ENCODE peak calls at places on chromosomes 12 and 14, in eight cellular contexts. I, K, A, V, N, J, L and P are unnamed samples. For H3K4me1 and H3K27me3, the result is how much of the 10 kb centered on the place peaks cover.

GRCh38 chr14:100221419-100222218 is 17.3 kb upstream of the YY1 start:
- DNase-seq in I (peak), K (peak), A (no peak), V (peak), N (peak), J (peak), L (no peak), P (peak)

GRCh38 chr12:29024117-29024516 is 125.0 kb upstream of the FAR2 start:
- DNase-seq in I (no peak), K (no peak), A (no peak), V (no peak), N (no peak), J (no peak), L (no peak), P (no peak)

GRCh38 chr12:110284597-110284996 is 3.5 kb downstream of the ATP2A2 start:
- DNase-seq in I (no peak), K (no peak), A (no peak), V (no peak), N (no peak), J (no peak), L (no peak), P (no peak)

GRCh38 chr12:2113501-2113912 is 60.7 kb downstream of the CACNA1C start:
- DNase-seq in I (no peak), K (no peak), A (no peak), V (no peak), N (no peak), J (no peak), L (no peak), P (no peak)

GRCh38 chr14:103801459-103801858 is 45.9 kb downstream of the PPP1R13B start:
- DNase-seq in I (no peak), K (no peak), A (no peak), V (no peak), N (peak), J (peak), L (no peak), P (no peak)

GRCh38 chr14:53060046-53060445 is 93.1 kb downstream of the DDHD1 start:
- DNase-seq in I (no peak), K (no peak), A (no peak), V (no peak), N (peak), J (no peak), L (no peak), P (no peak)

GRCh38 chr12:104012331-104012730 is 37.7 kb downstream of the GLT8D2 start:
- DNase-seq in I (no peak), K (no peak), A (no peak), V (no peak), N (no peak), J (no peak), L (no peak), P (no peak)

GRCh38 chr12:9367828-9368227 is 159.6 kb upstream of the PZP start:
- DNase-seq in I (no peak), K (no peak), A (no peak), V (no peak), N (no peak), J (peak), L (no peak), P (no peak)

GRCh38 chr12:54701940-54702592 is 53.9 kb upstream of the DCD start:
- DNase-seq in I (peak), K (no peak), A (no peak), V (no peak), N (peak), J (peak), L (peak), P (no peak)

GRCh38 chr12:104748790-104749189 is 209.3 kb downstream of the SLC41A2 start:
- DNase-seq in I (no peak), K (no peak), A (no peak), V (peak), N (no peak), J (peak), L (no peak), P (no peak)

GRCh38 chr12:50052964-50053363 is 4.4 kb upstream of the ASIC1 start:
- DNase-seq in I (no peak), K (no peak), A (no peak), V (no peak), N (peak), J (no peak), L (no peak), P (no peak)

GRCh38 chr12:50240792-50241114 is 42.6 kb downstream of the LIMA1 start:
- DNase-seq in I (no peak), K (no peak), A (no peak), V (no peak), N (no peak), J (peak), L (no peak), P (no peak)

GRCh38 chr12:15861404-15861803 is 20.8 kb upstream of the STRAP start:
- DNase-seq in I (no peak), K (no peak), A (no peak), V (no peak), N (no peak), J (no peak), L (no peak), P (no peak)

GRCh38 chr12:123393747-123394146 is 9.8 kb downstream of the KMT5A start:
- DNase-seq in I (no peak), K (no peak), A (no peak), V (no peak), N (no peak), J (no peak), L (no peak), P (no peak)

GRCh38 chr14:37678916-37679315 is 83.5 kb downstream of the TTC6 start:
- DNase-seq in I (no peak), K (no peak), A (no peak), V (no peak), N (no peak), J (peak), L (no peak), P (no peak)

GRCh38 chr12:20000229-20000869 is 368.0 kb upstream of the PDE3A start:
- DNase-seq in I (no peak), K (no peak), A (no peak), V (no peak), N (no peak), J (peak), L (no peak), P (no peak)

GRCh38 chr12:119301367-119301766 is 33.2 kb upstream of the CCDC60 start:
- DNase-seq in I (no peak), K (no peak), A (no peak), V (no peak), N (no peak), J (no peak), L (no peak), P (no peak)

GRCh38 chr12:116431677-116432300 is 127.4 kb upstream of the MAP1LC3B2 start:
- DNase-seq in I (no peak), K (no peak), A (no peak), V (no peak), N (peak), J (no peak), L (no peak), P (no peak)

GRCh38 chr14:22598896-22599244 is 770 bp downstream of the ABHD4 start:
- DNase-seq in I (peak), K (no peak), A (no peak), V (peak), N (peak), J (peak), L (peak), P (no peak)

GRCh38 chr12:106144847-106145246 is 6.1 kb upstream of the NUAK1 start:
- DNase-seq in I (no peak), K (no peak), A (no peak), V (no peak), N (peak), J (peak), L (no peak), P (no peak)

GRCh38 chr12:120663741-120664140 is 23.2 kb upstream of the MLEC start:
- DNase-seq in I (no peak), K (no peak), A (no peak), V (no peak), N (no peak), J (no peak), L (no peak), P (peak)

GRCh38 chr14:103846569-103847438 is 571 bp downstream of the PPP1R13B start:
- DNase-seq in I (no peak), K (peak), A (peak), V (peak), N (peak), J (peak), L (no peak), P (peak)

GRCh38 chr14:32150392-32150791 is 51.5 kb upstream of the RNU6-7 start:
- DNase-seq in I (no peak), K (no peak), A (no peak), V (no peak), N (no peak), J (no peak), L (no peak), P (no peak)

GRCh38 chr12:60421741-60422140 is 825.9 kb downstream of the SLC16A7 start:
- DNase-seq in I (no peak), K (no peak), A (no peak), V (no peak), N (no peak), J (no peak), L (no peak), P (no peak)

GRCh38 chr14:99654235-99655000 is 9.5 kb downstream of the HHIPL1 start:
- DNase-seq in I (no peak), K (peak), A (peak), V (peak), N (peak), J (peak), L (no peak), P (peak)

GRCh38 chr14:48973136-48973535 is 613.0 kb downstream of the RPS29 start:
- DNase-seq in I (no peak), K (no peak), A (no peak), V (no peak), N (no peak), J (peak), L (no peak), P (no peak)

GRCh38 chr12:29957835-29958234 is 174.1 kb upstream of the TMTC1 start:
- DNase-seq in I (no peak), K (no peak), A (no peak), V (no peak), N (no peak), J (no peak), L (no peak), P (no peak)

GRCh38 chr12:27198036-27198435 is 46.0 kb upstream of the STK38L start:
- DNase-seq in I (no peak), K (no peak), A (peak), V (no peak), N (no peak), J (peak), L (no peak), P (no peak)

GRCh38 chr12:52130695-52131094 is 51.2 kb downstream of the SMIM41 start:
- DNase-seq in I (no peak), K (peak), A (no peak), V (no peak), N (no peak), J (no peak), L (no peak), P (peak)

GRCh38 chr12:52044284-52044983 is 6.8 kb upstream of the NR4A1 start:
- DNase-seq in I (no peak), K (peak), A (peak), V (peak), N (peak), J (no peak), L (no peak), P (peak)

GRCh38 chr12:122076743-122077495 is 1.6 kb upstream of the MLXIP start:
- DNase-seq in I (no peak), K (peak), A (no peak), V (peak), N (no peak), J (no peak), L (no peak), P (no peak)

GRCh38 chr14:37329189-37330001 is 131.7 kb downstream of the MIPOL1 start:
- DNase-seq in I (no peak), K (no peak), A (no peak), V (no peak), N (no peak), J (no peak), L (no peak), P (no peak)

GRCh38 chr12:103269962-103270361 is 225.8 kb downstream of the C12orf42 start:
- DNase-seq in I (no peak), K (no peak), A (no peak), V (no peak), N (no peak), J (peak), L (no peak), P (no peak)

GRCh38 chr12:68617160-68617926 is 6.6 kb downstream of the RAP1B start:
- DNase-seq in I (no peak), K (no peak), A (no peak), V (no peak), N (no peak), J (no peak), L (no peak), P (no peak)

GRCh38 chr12:116863275-116863767 is 17.9 kb downstream of the HRK start:
- DNase-seq in I (no peak), K (no peak), A (no peak), V (peak), N (no peak), J (peak), L (peak), P (peak)

GRCh38 chr12:92538970-92539749 is 163.6 kb upstream of the PLEKHG7 start:
- DNase-seq in I (no peak), K (no peak), A (no peak), V (no peak), N (peak), J (peak), L (peak), P (no peak)

GRCh38 chr14:76647699-76648298 is 113.5 kb upstream of the VASH1 start:
- DNase-seq in I (no peak), K (no peak), A (no peak), V (peak), N (peak), J (peak), L (peak), P (peak)

GRCh38 chr14:89574420-89574819 is 157.4 kb upstream of the FOXN3 start:
- DNase-seq in I (no peak), K (no peak), A (no peak), V (no peak), N (no peak), J (no peak), L (no peak), P (no peak)
- H3K4me1 ChIP-seq in I (under half), K (under half), A (under half), V (under half), N (under half), J (under half), L (under half), P (under half)

GRCh38 chr12:132308311-132309161 is 20.9 kb downstream of the GALNT9 start:
- DNase-seq in I (no peak), K (peak), A (peak), V (no peak), N (no peak), J (no peak), L (no peak), P (no peak)

GRCh38 chr12:132311201-132311915 is 18.0 kb downstream of the GALNT9 start:
- DNase-seq in I (no peak), K (no peak), A (peak), V (no peak), N (no peak), J (no peak), L (no peak), P (no peak)

GRCh38 chr12:132309162-132310086 is 20.0 kb downstream of the GALNT9 start:
- DNase-seq in I (no peak), K (no peak), A (peak), V (no peak), N (no peak), J (no peak), L (no peak), P (no peak)

GRCh38 chr12:132312516-132312915 is 16.9 kb downstream of the GALNT9 start:
- DNase-seq in I (no peak), K (no peak), A (no peak), V (no peak), N (no peak), J (no peak), L (no peak), P (no peak)

DNA sequence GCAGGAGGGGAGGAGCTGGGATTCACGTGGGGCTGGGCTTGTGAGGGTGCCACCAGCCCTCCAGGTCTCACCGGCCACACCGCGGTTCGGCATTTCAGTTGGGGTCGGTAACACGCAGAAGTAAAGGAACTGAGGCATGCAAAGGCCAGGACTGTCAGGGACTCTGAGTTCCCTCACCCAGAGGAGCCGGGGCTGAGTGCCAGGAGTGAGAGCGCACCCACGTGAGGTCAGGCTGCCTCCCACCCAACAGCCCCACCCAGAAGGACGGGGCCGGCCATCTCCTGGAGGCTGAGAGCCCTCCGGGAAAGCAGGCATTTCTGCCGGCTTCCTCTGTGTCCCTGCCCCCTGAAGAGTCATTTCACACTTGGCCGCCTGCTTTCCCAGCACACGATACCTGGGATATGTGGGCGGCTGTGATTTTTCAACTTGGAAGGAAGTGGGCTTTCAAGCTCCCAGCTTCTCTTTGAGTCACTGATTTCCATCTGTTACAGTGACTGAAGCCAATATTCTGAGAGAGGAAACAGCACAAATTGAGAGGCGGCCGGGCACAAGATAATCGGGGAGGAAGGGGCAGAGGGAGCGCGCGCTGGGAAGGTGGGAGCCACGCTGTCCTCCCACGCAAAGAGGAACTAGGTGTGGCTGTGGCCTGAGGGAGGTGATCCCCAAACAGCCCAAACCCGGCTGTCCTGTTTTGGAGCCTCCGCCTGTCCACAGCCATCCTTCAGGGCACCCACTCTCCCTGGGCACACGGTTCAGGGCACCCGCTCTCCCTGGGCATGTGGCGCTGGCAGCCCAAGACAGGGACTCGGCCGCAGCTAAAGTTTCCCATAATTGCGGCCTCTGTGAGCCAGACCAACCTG is 19.0 kb downstream of the GALNT9 start:
- DNase-seq in I (no peak), K (no peak), A (peak), V (no peak), N (no peak), J (no peak), L (no peak), P (no peak)
- H3K27me3 ChIP-seq in I (under half), K (under half), A (under half), V (under half), N (under half), J (under half), L (under half), P (under half)

GRCh38 chr14:64915025-64915424 is 770 bp downstream of the CHURC1 start:
- DNase-seq in I (no peak), K (no peak), A (no peak), V (no peak), N (peak), J (no peak), L (no peak), P (no peak)
- H3K4me1 ChIP-seq in I (under half), K (under half), A (under half), V (under half), N (under half), J (under half), L (under half), P (under half)

GRCh38 chr12:13038491-13039161 is 5.6 kb upstream of the FAM234B start:
- DNase-seq in I (no peak), K (no peak), A (no peak), V (no peak), N (peak), J (no peak), L (no peak), P (no peak)

GRCh38 chr12:13039557-13039956 is 4.6 kb upstream of the FAM234B start:
- DNase-seq in I (no peak), K (no peak), A (no peak), V (peak), N (no peak), J (no peak), L (no peak), P (no peak)

GRCh38 chr12:13042666-13043230 is 1.4 kb upstream of the FAM234B start:
- DNase-seq in I (no peak), K (no peak), A (no peak), V (no peak), N (peak), J (no peak), L (no peak), P (no peak)

GRCh38 chr12:13044002-13044858 is at the start of gene FAM234B:
- DNase-seq in I (peak), K (peak), A (peak), V (peak), N (peak), J (peak), L (peak), P (peak)

DNA sequence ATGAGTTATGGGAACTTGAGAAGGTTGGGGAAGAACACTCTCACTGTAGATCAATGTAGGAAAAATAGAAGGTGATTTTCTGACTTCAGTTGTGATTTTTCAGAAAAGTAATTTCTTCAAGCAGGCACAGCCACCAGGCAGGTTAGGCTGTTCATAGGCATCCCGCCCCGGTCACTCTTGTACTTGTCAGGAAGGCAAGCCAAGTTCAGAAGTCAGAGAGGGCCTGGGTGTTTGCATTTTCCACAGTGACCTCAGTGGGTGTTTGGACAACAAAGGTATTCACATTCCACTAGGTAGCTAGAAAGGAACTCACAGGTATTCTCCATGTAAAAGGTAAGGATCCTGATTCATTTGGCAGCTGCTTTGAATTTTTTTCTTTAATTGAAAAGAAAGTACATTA is 3.0 kb upstream of the FAM234B start:
- DNase-seq in I (no peak), K (no peak), A (no peak), V (no peak), N (no peak), J (no peak), L (no peak), P (no peak)
- H3K27me3 ChIP-seq in I (under half), K (under half), A (under half), V (under half), N (under half), J (under half), L (under half), P (under half)

GRCh38 chr14:101714394-101714793 is 47.1 kb upstream of the PPP2R5C start:
- DNase-seq in I (no peak), K (no peak), A (no peak), V (no peak), N (no peak), J (no peak), L (no peak), P (no peak)
- H3K4me1 ChIP-seq in I (under half), K (under half), A (under half), V (under half), N (under half), J (under half), L (under half), P (under half)